ENCODE peak calls at places on chromosomes 16 and 17, in nine cellular contexts. P is neural progenitor cell, X is ascending aorta, J is mammary epithelial cell, R is upper lobe of left lung, B is adrenal gland, D is lung, F is right atrium auricular region, Q is A673. L is an unnamed sample.

GRCh38 chr17:58965221-58965620 is 141.5 kb downstream of the TRIM37 start:
- DNase-seq in P (no peak), X (no peak), J (no peak), R (no peak), B (no peak), D (no peak), F (no peak), Q (no peak), L (no peak)

GRCh38 chr17:73639926-73640325 is 4.3 kb downstream of the SDK2 start:
- DNase-seq in P (no peak), X (no peak), J (no peak), R (no peak), B (no peak), D (no peak), F (no peak), Q (no peak), L (no peak)

GRCh38 chr16:68760671-68761275 is 23.7 kb downstream of the CDH1 start:
- DNase-seq in P (no peak), X (no peak), J (peak; percentile 99), R (no peak), B (no peak), D (no peak), F (no peak), Q (no peak), L (no peak)

GRCh38 chr17:13306310-13306962 is 288.6 kb upstream of the ELAC2 start:
- DNase-seq in P (peak; percentile 75), X (no peak), J (peak; percentile 51), R (no peak), B (peak; percentile 31), D (no peak), F (no peak), Q (peak; percentile 56), L (no peak)

GRCh38 chr17:75843577-75844529 is at the start of gene UNC13D:
- DNase-seq in P (no peak), X (no peak), J (peak; percentile 27), R (peak; percentile 88), B (peak; percentile 79), D (peak; percentile 68), F (no peak), Q (no peak), L (no peak)

GRCh38 chr17:34251186-34251585 is 3.9 kb upstream of the CCL2 start:
- DNase-seq in P (no peak), X (no peak), J (no peak), R (no peak), B (no peak), D (no peak), F (no peak), Q (no peak), L (no peak)

GRCh38 chr16:1152123-1152638 is 725 bp upstream of the CACNA1H start:
- DNase-seq in P (peak; percentile 78), X (no peak), J (no peak), R (peak; percentile 86), B (peak; percentile 47), D (no peak), F (no peak), Q (peak; percentile 51), L (peak; percentile 31)

GRCh38 chr16:85424260-85425060 is 188.7 kb upstream of the GSE1 start:
- DNase-seq in P (no peak), X (no peak), J (no peak), R (peak; percentile 65), B (no peak), D (no peak), F (no peak), Q (no peak), L (no peak)

GRCh38 chr17:13541032-13541480 is 60.7 kb downstream of the HS3ST3A1 start:
- DNase-seq in P (no peak), X (no peak), J (peak; percentile 89), R (no peak), B (peak; percentile 19), D (no peak), F (no peak), Q (no peak), L (no peak)

GRCh38 chr17:60506312-60506711 is 19.7 kb downstream of the APPBP2 start:
- DNase-seq in P (no peak), X (no peak), J (peak; percentile 57), R (no peak), B (no peak), D (no peak), F (no peak), Q (peak; percentile 42), L (no peak)

GRCh38 chr17:11298401-11298800 is 57.4 kb downstream of the SHISA6 start:
- DNase-seq in P (no peak), X (no peak), J (no peak), R (no peak), B (no peak), D (no peak), F (no peak), Q (no peak), L (no peak)

GRCh38 chr16:66585477-66586239 is 6.4 kb downstream of the CMTM2 start:
- DNase-seq in P (no peak), X (no peak), J (no peak), R (no peak), B (no peak), D (no peak), F (no peak), Q (no peak), L (no peak)

GRCh38 chr17:40606548-40607353 is 40.9 kb downstream of the SMARCE1 start:
- DNase-seq in P (no peak), X (no peak), J (no peak), R (no peak), B (no peak), D (peak; percentile 38), F (no peak), Q (no peak), L (no peak)

GRCh38 chr16:86680661-86681439 is 102.5 kb downstream of the FOXL1 start:
- DNase-seq in P (no peak), X (no peak), J (no peak), R (no peak), B (no peak), D (no peak), F (no peak), Q (peak; percentile 25), L (no peak)

GRCh38 chr16:86682219-86682904 is 104.0 kb downstream of the FOXL1 start:
- DNase-seq in P (no peak), X (no peak), J (no peak), R (no peak), B (no peak), D (no peak), F (no peak), Q (no peak), L (no peak)

GRCh38 chr16:86679490-86679889 is 101.1 kb downstream of the FOXL1 start:
- DNase-seq in P (no peak), X (no peak), J (peak; percentile 56), R (no peak), B (no peak), D (no peak), F (no peak), Q (no peak), L (no peak)

GRCh38 chr16:86680137-86680536 is 101.8 kb downstream of the FOXL1 start:
- DNase-seq in P (no peak), X (no peak), J (peak; percentile 77), R (no peak), B (no peak), D (no peak), F (peak; percentile 74), Q (peak; percentile 87), L (no peak)

GRCh38 chr16:86681440-86681838 is 103.1 kb downstream of the FOXL1 start:
- DNase-seq in P (no peak), X (peak; percentile 39), J (no peak), R (no peak), B (no peak), D (no peak), F (no peak), Q (no peak), L (peak; percentile 50)
- H3K27ac ChIP-seq in P (no peak overlapping the region), X (peak overlapping the region; percentile 93), J (no peak overlapping the region), R (no peak overlapping the region), B (no peak overlapping the region), D (peak overlapping the region; percentile 46), F (peak overlapping the region; percentile 76), Q (no peak overlapping the region), L (peak overlapping the region; percentile 81)

GRCh38 chr17:56886288-56886721 is 27.5 kb downstream of the TRIM25 start:
- DNase-seq in P (no peak), X (no peak), J (no peak), R (no peak), B (no peak), D (no peak), F (no peak), Q (no peak), L (no peak)
- H3K27ac ChIP-seq in P (no peak overlapping the region), X (no peak overlapping the region), J (no peak overlapping the region), R (no peak overlapping the region), B (no peak overlapping the region), D (no peak overlapping the region), F (no peak overlapping the region), Q (no peak overlapping the region), L (no peak overlapping the region)

GRCh38 chr16:89396156-89396555 is 94.2 kb downstream of the ANKRD11 start:
- DNase-seq in P (no peak), X (no peak), J (no peak), R (no peak), B (no peak), D (no peak), F (no peak), Q (no peak), L (no peak)

GRCh38 chr16:89395150-89396142 is 94.9 kb downstream of the ANKRD11 start:
- DNase-seq in P (peak; percentile 39), X (peak; percentile 34), J (peak; percentile 88), R (no peak), B (peak; percentile 98), D (peak; percentile 91), F (peak; percentile 96), Q (peak; percentile 92), L (peak; percentile 93)

GRCh38 chr16:89392881-89393730 is 97.3 kb downstream of the ANKRD11 start:
- DNase-seq in P (no peak), X (no peak), J (no peak), R (no peak), B (no peak), D (no peak), F (no peak), Q (no peak), L (no peak)

GRCh38 chr16:89397331-89397861 is 93.0 kb downstream of the ANKRD11 start:
- DNase-seq in P (no peak), X (no peak), J (no peak), R (no peak), B (no peak), D (no peak), F (no peak), Q (no peak), L (no peak)

DNA sequence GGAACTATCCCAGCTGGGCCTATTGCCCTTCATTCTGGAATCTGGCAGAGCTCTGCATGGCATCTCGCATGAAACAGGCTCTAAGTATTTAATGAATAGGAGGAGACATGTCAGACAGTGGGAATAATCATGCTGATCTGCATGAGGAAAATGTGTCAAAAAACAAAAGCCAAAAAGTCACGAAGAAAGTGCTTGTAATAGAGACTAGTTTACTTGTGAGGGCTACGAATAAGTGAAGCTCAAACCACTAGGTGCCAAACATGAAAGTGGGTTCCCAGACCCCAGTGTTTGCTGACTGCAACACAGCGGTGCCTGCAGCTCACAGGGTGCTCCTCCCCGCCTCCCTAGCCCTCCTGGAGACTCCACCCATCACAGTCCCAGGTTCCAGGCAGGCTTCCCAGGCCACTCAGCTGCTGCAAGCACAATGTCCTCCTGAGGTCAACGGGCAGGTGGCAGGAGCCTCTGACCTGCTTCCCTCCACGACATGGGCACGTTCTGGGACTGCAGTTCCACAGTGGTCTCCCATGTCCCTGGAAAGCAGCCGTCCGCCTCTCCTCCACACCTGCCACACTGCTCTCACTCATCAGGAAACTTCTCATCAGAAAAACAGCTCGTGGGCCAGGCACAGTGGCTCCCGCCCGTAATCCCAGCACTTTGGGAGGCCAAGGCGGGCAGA is 96.5 kb downstream of the ANKRD11 start:
- DNase-seq in P (no peak), X (no peak), J (no peak), R (no peak), B (no peak), D (peak; percentile 61), F (no peak), Q (no peak), L (peak; percentile 34)
- H3K27ac ChIP-seq in P (no peak overlapping the region), X (peak overlapping the region; percentile 10), J (peak overlapping the region; percentile 8), R (peak overlapping the region; percentile 35), B (peak overlapping the region; percentile 73), D (no peak overlapping the region), F (peak overlapping the region; percentile 59), Q (no peak overlapping the region), L (peak overlapping the region; percentile 59)

GRCh38 chr17:36131931-36132330 is 28.3 kb downstream of the CCL4 start:
- DNase-seq in P (no peak), X (no peak), J (no peak), R (no peak), B (no peak), D (no peak), F (no peak), Q (no peak), L (no peak)
- H3K27ac ChIP-seq in P (no peak overlapping the region), X (no peak overlapping the region), J (no peak overlapping the region), R (no peak overlapping the region), B (no peak overlapping the region), D (no peak overlapping the region), F (no peak overlapping the region), Q (no peak overlapping the region), L (no peak overlapping the region)

L was measured in heart right ventricle.